ENCODE peak calls at places on chromosomes 12 and 14, in four cellular contexts. R, X, Q and C are unnamed samples.
A peak's percentile ranks its signal among the peaks of the same experiment; 100 is the strongest.

GRCh38 chr12:45789025-45789424 is 59.5 kb downstream of the ARID2 start:
- DNase-seq in R (no peak), X (no peak), Q (no peak), C (peak; percentile 11)

GRCh38 chr14:88948199-88948598 is 123.7 kb downstream of the TTC8 start:
- DNase-seq in R (no peak), X (no peak), Q (no peak), C (peak; percentile 11)

GRCh38 chr12:54479421-54479820 is 6.0 kb upstream of the GTSF1 start:
- DNase-seq in R (no peak), X (no peak), Q (no peak), C (peak; percentile 69)

GRCh38 chr14:51554953-51555352 is 96.8 kb upstream of the FRMD6 start:
- DNase-seq in R (no peak), X (no peak), Q (no peak), C (peak; percentile 72)

GRCh38 chr12:56186957-56187356 is 2.3 kb downstream of the SMARCC2 start:
- DNase-seq in R (no peak), X (no peak), Q (no peak), C (no peak)

GRCh38 chr12:113273053-113273725 is 51.9 kb downstream of the TPCN1 start:
- DNase-seq in R (no peak), X (no peak), Q (no peak), C (peak; percentile 36)

GRCh38 chr12:24134092-24134491 is 184.6 kb upstream of the SOX5 start:
- DNase-seq in R (no peak), X (no peak), Q (no peak), C (peak; percentile 10)

GRCh38 chr12:92690601-92691000 is 12.2 kb upstream of the PLEKHG7 start:
- DNase-seq in R (no peak), X (no peak), Q (no peak), C (no peak)

GRCh38 chr12:92861381-92861780 is 67.7 kb downstream of the EEA1 start:
- DNase-seq in R (no peak), X (no peak), Q (no peak), C (peak; percentile 14)

GRCh38 chr14:54025661-54026060 is 69.0 kb upstream of the BMP4 start:
- DNase-seq in R (peak; percentile 36), X (peak; percentile 24), Q (no peak), C (peak; percentile 5)

GRCh38 chr14:101707285-101707842 is 54.1 kb upstream of the PPP2R5C start:
- DNase-seq in R (peak; percentile 81), X (peak; percentile 68), Q (peak; percentile 42), C (peak; percentile 81)

GRCh38 chr12:39417916-39418315 is 25.0 kb downstream of the KIF21A start:
- DNase-seq in R (peak; percentile 66), X (no peak), Q (no peak), C (no peak)

GRCh38 chr12:55820679-55821078 is 2.8 kb downstream of the ORMDL2 start:
- DNase-seq in R (peak; percentile 22), X (peak; percentile 41), Q (no peak), C (no peak)

GRCh38 chr14:77364146-77364545 is 12.7 kb downstream of the TMED8 start:
- DNase-seq in R (no peak), X (no peak), Q (no peak), C (no peak)

GRCh38 chr14:105440992-105441391 is 21.4 kb downstream of the MTA1 start:
- DNase-seq in R (no peak), X (no peak), Q (no peak), C (no peak)

GRCh38 chr12:52147367-52147972 is 44.3 kb downstream of the KRT80 start:
- DNase-seq in R (peak; percentile 67), X (peak; percentile 96), Q (peak; percentile 70), C (peak; percentile 99)
- TF ChIP-seq MAZ in R (no peak), X (peak; percentile 27), Q (no peak), C (peak; percentile 53)

DNA sequence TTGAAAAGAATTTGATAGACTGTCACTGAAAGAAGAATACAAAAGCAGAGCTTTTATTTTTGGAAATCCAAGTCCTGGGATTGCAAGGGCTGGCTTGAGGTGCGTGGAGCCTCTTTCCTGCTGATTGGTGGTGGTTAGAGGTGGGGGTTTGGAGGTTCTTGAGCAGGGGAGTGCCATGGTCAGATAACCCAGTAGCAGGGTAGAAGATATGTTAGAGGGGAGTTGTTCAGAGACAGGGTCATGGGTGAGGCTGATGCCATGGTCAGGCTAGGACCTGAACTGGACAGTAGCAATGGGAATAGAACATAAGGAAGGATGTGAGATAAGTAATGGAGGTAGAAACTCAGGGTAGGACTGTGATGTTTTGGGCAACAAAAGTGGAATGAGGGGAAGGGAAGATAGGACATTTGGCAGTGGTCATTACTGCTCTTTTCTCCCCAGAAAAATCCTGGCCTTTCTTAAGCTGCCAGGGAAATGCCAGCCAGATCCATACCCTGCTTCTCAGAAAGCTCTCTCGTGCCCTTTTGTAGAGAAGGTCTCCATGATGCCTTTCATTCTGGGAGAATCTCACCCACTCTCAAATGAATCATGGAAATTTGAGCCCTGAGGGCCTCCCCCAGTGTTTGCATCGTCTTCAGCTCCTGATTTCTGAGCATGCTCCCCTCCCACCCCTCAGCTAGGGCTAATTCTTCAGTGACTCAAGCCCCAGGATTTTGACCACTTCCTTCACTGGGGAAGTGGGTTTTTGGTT is 9.5 kb downstream of the EMP1 start:
- DNase-seq in R (no peak), X (peak; percentile 40), Q (no peak), C (peak; percentile 99)
- TF ChIP-seq MAZ in R (no peak), X (no peak), Q (no peak), C (peak; percentile 79)

DNA sequence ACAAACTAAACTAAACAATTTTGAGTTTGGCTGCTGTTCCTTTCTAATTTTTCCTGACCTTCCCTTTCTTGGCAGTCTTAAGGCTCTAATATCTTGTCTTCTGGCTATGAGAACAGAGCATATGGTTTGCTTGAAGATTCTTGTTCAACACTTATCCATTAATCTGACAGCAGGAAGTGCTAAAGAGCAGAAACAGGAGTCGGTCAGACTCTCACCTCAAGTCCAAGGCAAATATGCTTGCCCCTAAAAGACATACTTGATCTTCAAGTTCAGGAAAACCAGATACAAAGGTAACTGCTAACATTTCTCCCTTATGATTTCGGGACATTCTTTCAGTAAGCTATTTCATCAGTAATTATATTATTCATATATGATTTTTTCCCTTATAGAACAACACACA is 52.6 kb upstream of the KCNJ8 start:
- DNase-seq in R (no peak), X (no peak), Q (no peak), C (no peak)
- TF ChIP-seq MAZ in R (no peak), X (no peak), Q (no peak), C (no peak)

GRCh38 chr12:106300761-106301160 is 1.8 kb upstream of the TCP11L2 start:
- DNase-seq in R (peak; percentile 46), X (no peak), Q (no peak), C (no peak)

GRCh38 chr12:106301241-106301610 is 1.3 kb upstream of the TCP11L2 start:
- DNase-seq in R (no peak), X (no peak), Q (no peak), C (no peak)

GRCh38 chr12:106303202-106303820 is 778 bp downstream of the TCP11L2 start:
- DNase-seq in R (peak; percentile 62), X (peak; percentile 38), Q (peak; percentile 46), C (peak; percentile 60)

GRCh38 chr12:106302401-106303201 is at the start of gene TCP11L2:
- DNase-seq in R (peak; percentile 49), X (peak; percentile 69), Q (peak; percentile 94), C (peak; percentile 58)

GRCh38 chr12:106301611-106302321 is 767 bp upstream of the TCP11L2 start:
- DNase-seq in R (no peak), X (peak; percentile 70), Q (peak; percentile 91), C (peak; percentile 64)
- TF ChIP-seq MAZ in R (no peak), X (no peak), Q (peak; percentile 76), C (no peak)